ENCODE peak calls at places on chromosomes 12 and 14, in four cellular contexts. One of them, this sample, is unnamed.

GRCh38 chr12:123384994-123385376 is 1.1 kb downstream of the KMT5A start:
- DNase-seq in lower lobe of right lung: no peak
- DNase-seq in HAP-1: no peak
- DNase-seq in CD8-positive, alpha-beta memory T cell: no peak
- DNase-seq in this sample: no peak

GRCh38 chr14:79937433-79937832 is 273.9 kb downstream of the DIO2 start:
- DNase-seq in lower lobe of right lung: no peak
- DNase-seq in HAP-1: no peak
- DNase-seq in CD8-positive, alpha-beta memory T cell: no peak
- DNase-seq in this sample: no peak

GRCh38 chr14:67405771-67406170 is 6.2 kb downstream of the PLEK2 start:
- DNase-seq in lower lobe of right lung: no peak
- DNase-seq in HAP-1: no peak
- DNase-seq in CD8-positive, alpha-beta memory T cell: no peak
- DNase-seq in this sample: no peak

GRCh38 chr12:69254046-69254445 is 14.7 kb downstream of the CPSF6 start:
- DNase-seq in lower lobe of right lung: no peak
- DNase-seq in HAP-1: peak
- DNase-seq in CD8-positive, alpha-beta memory T cell: peak
- DNase-seq in this sample: peak

GRCh38 chr12:97960741-97961608 is 498.4 kb downstream of the RMST start:
- DNase-seq in lower lobe of right lung: no peak
- DNase-seq in HAP-1: peak
- DNase-seq in CD8-positive, alpha-beta memory T cell: no peak
- DNase-seq in this sample: peak

GRCh38 chr14:68977137-68977740 is 1.9 kb downstream of the ACTN1 start:
- DNase-seq in lower lobe of right lung: no peak
- DNase-seq in HAP-1: peak
- DNase-seq in CD8-positive, alpha-beta memory T cell: peak
- DNase-seq in this sample: peak

GRCh38 chr14:24398943-24399801 is at the start of gene NYNRIN:
- DNase-seq in lower lobe of right lung: peak
- DNase-seq in HAP-1: peak
- DNase-seq in CD8-positive, alpha-beta memory T cell: peak
- DNase-seq in this sample: no peak

GRCh38 chr12:6367065-6367968 is 8.0 kb downstream of the SCNN1A start:
- DNase-seq in lower lobe of right lung: peak
- DNase-seq in HAP-1: peak
- DNase-seq in CD8-positive, alpha-beta memory T cell: peak
- DNase-seq in this sample: peak

GRCh38 chr14:71438684-71439083 is 493.5 kb upstream of the RGS6 start:
- DNase-seq in lower lobe of right lung: no peak
- DNase-seq in HAP-1: no peak
- DNase-seq in CD8-positive, alpha-beta memory T cell: no peak
- DNase-seq in this sample: no peak

GRCh38 chr14:71918955-71919354 is 13.3 kb upstream of the RGS6 start:
- DNase-seq in lower lobe of right lung: no peak
- DNase-seq in HAP-1: no peak
- DNase-seq in CD8-positive, alpha-beta memory T cell: no peak
- DNase-seq in this sample: peak

GRCh38 chr12:57551637-57552305 is 1.9 kb downstream of the KIF5A start:
- DNase-seq in lower lobe of right lung: no peak
- DNase-seq in HAP-1: no peak
- DNase-seq in CD8-positive, alpha-beta memory T cell: no peak
- DNase-seq in this sample: no peak

GRCh38 chr12:43914923-43915468 is 79.1 kb downstream of the TMEM117 start:
- DNase-seq in lower lobe of right lung: no peak
- DNase-seq in HAP-1: peak
- DNase-seq in CD8-positive, alpha-beta memory T cell: no peak
- DNase-seq in this sample: peak

GRCh38 chr14:68626386-68626785 is 166.5 kb downstream of the ZFP36L1 start:
- DNase-seq in lower lobe of right lung: no peak
- DNase-seq in HAP-1: no peak
- DNase-seq in CD8-positive, alpha-beta memory T cell: no peak
- DNase-seq in this sample: no peak

GRCh38 chr14:100872241-100872640 is 31.3 kb downstream of the RTL1 start:
- DNase-seq in lower lobe of right lung: no peak
- DNase-seq in HAP-1: no peak
- DNase-seq in CD8-positive, alpha-beta memory T cell: no peak
- DNase-seq in this sample: no peak

GRCh38 chr12:109771746-109772621 is 58.4 kb downstream of the FAM222A start:
- DNase-seq in lower lobe of right lung: peak
- DNase-seq in HAP-1: no peak
- DNase-seq in CD8-positive, alpha-beta memory T cell: no peak
- DNase-seq in this sample: no peak

GRCh38 chr14:26863736-26864135 is 265.9 kb upstream of the NOVA1 start:
- DNase-seq in lower lobe of right lung: no peak
- DNase-seq in HAP-1: no peak
- DNase-seq in CD8-positive, alpha-beta memory T cell: no peak
- DNase-seq in this sample: no peak

GRCh38 chr14:67943947-67944346 is 124.4 kb downstream of the RAD51B start:
- DNase-seq in lower lobe of right lung: peak
- DNase-seq in HAP-1: peak
- DNase-seq in CD8-positive, alpha-beta memory T cell: peak
- DNase-seq in this sample: peak

GRCh38 chr12:125105600-125105999 is 40.4 kb downstream of the AACS start:
- DNase-seq in lower lobe of right lung: no peak
- DNase-seq in HAP-1: peak
- DNase-seq in CD8-positive, alpha-beta memory T cell: no peak
- DNase-seq in this sample: no peak

GRCh38 chr14:102227184-102227964 is 77.6 kb downstream of the MOK start:
- DNase-seq in lower lobe of right lung: no peak
- DNase-seq in HAP-1: no peak
- DNase-seq in CD8-positive, alpha-beta memory T cell: no peak
- DNase-seq in this sample: no peak

DNA sequence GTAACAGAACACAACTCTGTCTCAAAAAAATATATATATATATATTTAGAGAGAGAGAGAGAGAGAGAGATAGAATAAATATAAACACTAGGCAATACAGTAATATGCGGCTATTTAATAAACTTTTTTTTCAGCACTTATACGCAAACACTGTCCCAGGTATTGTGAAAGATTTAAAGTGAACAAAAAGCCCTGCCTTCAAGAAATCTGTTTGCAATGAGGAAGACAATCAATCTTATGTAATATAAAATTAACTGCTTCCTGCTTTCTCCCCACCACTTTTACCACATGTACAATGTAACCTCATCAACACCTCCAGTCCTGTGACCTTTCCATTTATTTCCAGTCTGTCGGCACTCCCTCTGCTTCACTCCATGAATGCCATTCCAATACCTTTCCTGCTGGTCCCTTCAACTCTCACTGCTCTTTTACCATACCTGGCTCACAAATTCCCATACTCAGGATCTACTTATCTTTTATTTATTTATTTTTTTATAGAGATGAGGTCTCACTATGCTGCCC is 10.5 kb downstream of the SNX6 start:
- DNase-seq in lower lobe of right lung: no peak
- DNase-seq in HAP-1: no peak
- DNase-seq in CD8-positive, alpha-beta memory T cell: no peak
- DNase-seq in this sample: no peak
- H3K4me3 ChIP-seq in lower lobe of right lung: no peak
- H3K4me3 ChIP-seq in HAP-1: no peak
- H3K4me3 ChIP-seq in CD8-positive, alpha-beta memory T cell: no peak
- H3K4me3 ChIP-seq in this sample: no peak

GRCh38 chr12:122124370-122124769 is 45.8 kb downstream of the MLXIP start:
- DNase-seq in lower lobe of right lung: peak
- DNase-seq in HAP-1: no peak
- DNase-seq in CD8-positive, alpha-beta memory T cell: no peak
- DNase-seq in this sample: no peak
- H3K4me3 ChIP-seq in lower lobe of right lung: no peak
- H3K4me3 ChIP-seq in HAP-1: no peak
- H3K4me3 ChIP-seq in CD8-positive, alpha-beta memory T cell: no peak
- H3K4me3 ChIP-seq in this sample: no peak

GRCh38 chr14:31027847-31028246 is 1.7 kb upstream of the STRN3 start:
- DNase-seq in lower lobe of right lung: no peak
- DNase-seq in HAP-1: no peak
- DNase-seq in CD8-positive, alpha-beta memory T cell: no peak
- DNase-seq in this sample: no peak

GRCh38 chr14:31025335-31026075 is at the start of gene AP4S1:
- DNase-seq in lower lobe of right lung: peak
- DNase-seq in HAP-1: peak
- DNase-seq in CD8-positive, alpha-beta memory T cell: peak
- DNase-seq in this sample: peak

GRCh38 chr14:31024577-31025334 is 693 bp upstream of the AP4S1 start:
- DNase-seq in lower lobe of right lung: no peak
- DNase-seq in HAP-1: no peak
- DNase-seq in CD8-positive, alpha-beta memory T cell: no peak
- DNase-seq in this sample: no peak

GRCh38 chr14:31026076-31026394 is at the start of gene STRN3:
- DNase-seq in lower lobe of right lung: no peak
- DNase-seq in HAP-1: no peak
- DNase-seq in CD8-positive, alpha-beta memory T cell: no peak
- DNase-seq in this sample: no peak

GRCh38 chr14:31026395-31027096 is 367 bp upstream of the STRN3 start:
- DNase-seq in lower lobe of right lung: peak
- DNase-seq in HAP-1: peak
- DNase-seq in CD8-positive, alpha-beta memory T cell: peak
- DNase-seq in this sample: peak
- H3K4me3 ChIP-seq in lower lobe of right lung: peak
- H3K4me3 ChIP-seq in HAP-1: peak
- H3K4me3 ChIP-seq in CD8-positive, alpha-beta memory T cell: peak
- H3K4me3 ChIP-seq in this sample: peak

DNA sequence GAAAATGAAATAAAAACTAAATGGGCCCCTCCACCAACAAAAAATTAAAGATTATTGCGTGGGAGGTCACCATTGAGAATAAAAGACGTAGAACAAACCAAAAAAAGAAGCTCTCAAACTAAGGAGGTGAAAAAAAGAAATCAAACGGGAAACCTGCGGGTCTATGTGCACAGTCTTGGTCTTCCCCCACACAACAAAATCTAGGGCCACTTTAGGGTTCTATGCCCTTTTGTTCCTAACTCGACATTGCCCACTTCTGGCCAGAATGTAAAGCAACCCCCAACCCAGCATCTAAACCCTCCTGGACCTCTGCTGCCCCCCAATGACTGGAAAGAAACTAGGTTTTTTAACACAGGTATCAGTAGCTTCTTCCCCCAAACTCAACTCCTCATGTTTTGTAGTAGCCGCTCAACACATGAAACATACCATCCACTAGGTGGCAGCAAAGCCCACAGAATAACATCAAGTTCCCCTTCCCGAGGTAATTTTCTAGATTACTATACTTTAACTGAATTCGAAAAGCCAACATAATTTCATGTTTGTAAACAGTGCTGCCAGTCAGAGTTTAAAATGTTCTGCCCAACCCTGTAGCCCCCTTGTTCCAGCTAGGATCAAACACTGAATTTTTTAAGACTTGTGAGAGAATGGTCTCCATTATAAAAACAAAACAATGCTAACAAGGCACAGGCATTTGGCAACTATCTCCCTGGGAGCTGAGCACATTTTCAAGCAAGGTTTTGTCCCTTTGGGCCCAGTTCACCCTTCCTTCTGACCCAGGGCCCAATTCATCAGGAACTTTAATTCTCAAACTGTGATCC is 18.7 kb downstream of the DAD1 start:
- DNase-seq in lower lobe of right lung: no peak
- DNase-seq in HAP-1: peak
- DNase-seq in CD8-positive, alpha-beta memory T cell: peak
- DNase-seq in this sample: peak
- H3K4me3 ChIP-seq in lower lobe of right lung: no peak
- H3K4me3 ChIP-seq in HAP-1: no peak
- H3K4me3 ChIP-seq in CD8-positive, alpha-beta memory T cell: peak
- H3K4me3 ChIP-seq in this sample: peak

GRCh38 chr12:2548095-2548494 is 246.7 kb upstream of the FKBP4 start:
- DNase-seq in lower lobe of right lung: no peak
- DNase-seq in HAP-1: no peak
- DNase-seq in CD8-positive, alpha-beta memory T cell: no peak
- DNase-seq in this sample: no peak

GRCh38 chr12:2552000-2552399 is 242.8 kb upstream of the FKBP4 start:
- DNase-seq in lower lobe of right lung: no peak
- DNase-seq in HAP-1: no peak
- DNase-seq in CD8-positive, alpha-beta memory T cell: no peak
- DNase-seq in this sample: no peak

GRCh38 chr12:2551097-2551496 is 243.7 kb upstream of the FKBP4 start:
- DNase-seq in lower lobe of right lung: no peak
- DNase-seq in HAP-1: no peak
- DNase-seq in CD8-positive, alpha-beta memory T cell: no peak
- DNase-seq in this sample: no peak

GRCh38 chr12:2551514-2551913 is 243.3 kb upstream of the FKBP4 start:
- DNase-seq in lower lobe of right lung: no peak
- DNase-seq in HAP-1: no peak
- DNase-seq in CD8-positive, alpha-beta memory T cell: no peak
- DNase-seq in this sample: no peak

GRCh38 chr12:2550470-2551090 is 244.2 kb upstream of the FKBP4 start:
- DNase-seq in lower lobe of right lung: no peak
- DNase-seq in HAP-1: no peak
- DNase-seq in CD8-positive, alpha-beta memory T cell: no peak
- DNase-seq in this sample: no peak
- H3K4me3 ChIP-seq in lower lobe of right lung: no peak
- H3K4me3 ChIP-seq in HAP-1: no peak
- H3K4me3 ChIP-seq in CD8-positive, alpha-beta memory T cell: no peak
- H3K4me3 ChIP-seq in this sample: no peak

DNA sequence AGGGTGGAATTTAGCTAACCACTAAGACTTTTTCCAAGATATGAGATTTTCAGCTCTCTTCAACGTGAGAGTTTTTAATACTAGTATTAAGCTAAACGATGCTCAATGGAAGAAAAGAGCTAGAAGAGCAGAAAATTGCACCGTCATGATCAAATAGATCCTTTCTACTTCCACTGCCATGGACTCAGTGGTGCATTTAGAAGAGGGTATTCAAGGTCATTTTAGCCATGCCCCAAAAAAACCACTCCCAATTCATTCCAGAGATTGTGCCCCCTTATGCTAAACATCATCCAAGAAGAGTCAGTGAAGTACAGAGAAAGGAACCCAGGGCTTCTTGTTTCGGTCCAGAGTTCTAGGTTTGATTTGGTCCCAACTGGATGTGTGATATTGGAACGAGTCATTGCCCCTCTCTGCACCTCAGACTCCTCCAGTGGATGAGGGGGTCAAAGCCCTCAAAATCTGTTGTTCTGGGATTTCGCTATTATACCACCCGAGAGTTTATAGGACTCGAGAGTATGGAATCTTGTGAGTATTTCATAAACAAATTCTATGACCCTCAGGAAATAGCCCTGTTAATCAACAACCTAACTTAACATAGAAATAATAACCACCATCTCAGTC is 55.2 kb downstream of the DAD1 start:
- DNase-seq in lower lobe of right lung: no peak
- DNase-seq in HAP-1: no peak
- DNase-seq in CD8-positive, alpha-beta memory T cell: no peak
- DNase-seq in this sample: no peak
- H3K4me3 ChIP-seq in lower lobe of right lung: no peak
- H3K4me3 ChIP-seq in HAP-1: no peak
- H3K4me3 ChIP-seq in CD8-positive, alpha-beta memory T cell: peak
- H3K4me3 ChIP-seq in this sample: peak

This sample was measured in GM12865.